ENCODE peak calls at places on chromosomes 7 and 10, in four cellular contexts. J, Y, T and N are unnamed samples.

GRCh38 chr10:103939498-103939897 is 21.5 kb upstream of the STN1 start:
- DNase-seq in J (no peak), Y (no peak), T (no peak), N (no peak)

GRCh38 chr7:139725077-139725476 is 52.7 kb downstream of the HIPK2 start:
- DNase-seq in J (no peak), Y (peak; percentile 72), T (peak; percentile 60), N (peak; percentile 44)

GRCh38 chr10:78742730-78743615 is 325.8 kb upstream of the ZMIZ1 start:
- DNase-seq in J (no peak), Y (no peak), T (no peak), N (no peak)

GRCh38 chr10:84685047-84685660 is 356.8 kb downstream of the CCSER2 start:
- DNase-seq in J (no peak), Y (no peak), T (no peak), N (no peak)

GRCh38 chr10:94066411-94066810 is 72.7 kb downstream of the PLCE1 start:
- DNase-seq in J (no peak), Y (peak; percentile 79), T (no peak), N (no peak)

GRCh38 chr10:543131-543530 is 146.3 kb downstream of the DIP2C start:
- DNase-seq in J (no peak), Y (no peak), T (no peak), N (no peak)

GRCh38 chr10:29955308-29955935 is 104.0 kb downstream of the JCAD start:
- DNase-seq in J (no peak), Y (peak; percentile 56), T (no peak), N (no peak)

GRCh38 chr7:66682350-66683093 is 53.8 kb downstream of the KCTD7 start:
- DNase-seq in J (no peak), Y (peak; percentile 26), T (peak; percentile 47), N (no peak)

GRCh38 chr7:96686305-96686704 is 23.3 kb downstream of the SEM1 start:
- DNase-seq in J (no peak), Y (peak; percentile 11), T (no peak), N (no peak)

GRCh38 chr7:81482600-81483186 is 287.2 kb downstream of the HGF start:
- DNase-seq in J (no peak), Y (peak; percentile 64), T (no peak), N (no peak)

GRCh38 chr10:116608683-116609594 is 11.8 kb upstream of the PNLIPRP2 start:
- DNase-seq in J (no peak), Y (no peak), T (no peak), N (no peak)

GRCh38 chr10:63525021-63525420 is 3.8 kb downstream of the REEP3 start:
- DNase-seq in J (no peak), Y (no peak), T (no peak), N (no peak)

GRCh38 chr7:15795371-15795770 is 108.9 kb upstream of the MEOX2 start:
- DNase-seq in J (no peak), Y (no peak), T (no peak), N (no peak)

GRCh38 chr10:73908853-73909611 is 1.9 kb upstream of the PLAU start:
- DNase-seq in J (no peak), Y (peak; percentile 86), T (peak; percentile 58), N (peak; percentile 79)

GRCh38 chr10:124481717-124482116 is 20.1 kb downstream of the LHPP start:
- DNase-seq in J (no peak), Y (no peak), T (no peak), N (no peak)

GRCh38 chr7:369476-369980 is 79.6 kb downstream of the FOXL3 start:
- DNase-seq in J (no peak), Y (no peak), T (no peak), N (no peak)

GRCh38 chr7:51367614-51367968 is 51.0 kb upstream of the COBL start:
- DNase-seq in J (no peak), Y (no peak), T (no peak), N (no peak)

GRCh38 chr7:129825554-129826267 is 127.0 kb downstream of the UBE2H start:
- DNase-seq in J (peak; percentile 87), Y (peak; percentile 71), T (peak; percentile 94), N (peak; percentile 85)

GRCh38 chr7:43058271-43059066 is 54.0 kb upstream of the HECW1 start:
- DNase-seq in J (no peak), Y (no peak), T (no peak), N (peak; percentile 44)

GRCh38 chr10:47043928-47044544 is 132.8 kb downstream of the PTPN20 start:
- DNase-seq in J (no peak), Y (no peak), T (no peak), N (no peak)

GRCh38 chr10:71854031-71854430 is 3.0 kb upstream of the PSAP start:
- DNase-seq in J (no peak), Y (peak; percentile 71), T (no peak), N (no peak)

GRCh38 chr7:122727759-122728158 is 25.0 kb upstream of the RNF148 start:
- DNase-seq in J (no peak), Y (no peak), T (no peak), N (no peak)

GRCh38 chr7:23347007-23347681 is 48.0 kb downstream of the MALSU1 start:
- DNase-seq in J (no peak), Y (no peak), T (no peak), N (no peak)

GRCh38 chr7:151342102-151342646 is 562 bp downstream of the NUB1 start:
- DNase-seq in J (no peak), Y (no peak), T (no peak), N (peak; percentile 65)

GRCh38 chr10:101223274-101224059 is 5.8 kb downstream of the LBX1 start:
- DNase-seq in J (no peak), Y (no peak), T (no peak), N (no peak)

GRCh38 chr10:71294091-71294561 is 24.9 kb upstream of the SLC29A3 start:
- DNase-seq in J (no peak), Y (no peak), T (no peak), N (no peak)

GRCh38 chr7:108650487-108650886 is 80.8 kb downstream of the DNAJB9 start:
- DNase-seq in J (no peak), Y (peak; percentile 80), T (no peak), N (no peak)

GRCh38 chr7:94510582-94511456 is 1.2 kb downstream of the CASD1 start:
- DNase-seq in J (peak; percentile 31), Y (peak; percentile 28), T (no peak), N (no peak)

GRCh38 chr10:49620841-49621378 is 7.1 kb downstream of the CHAT start:
- DNase-seq in J (no peak), Y (no peak), T (peak; percentile 19), N (no peak)

GRCh38 chr10:101687088-101687487 is 7.9 kb downstream of the FBXW4 start:
- DNase-seq in J (no peak), Y (no peak), T (no peak), N (no peak)

GRCh38 chr10:127919418-127920191 is 12.7 kb downstream of the PTPRE start:
- DNase-seq in J (no peak), Y (peak; percentile 71), T (no peak), N (no peak)

GRCh38 chr7:50812847-50813475 is 30.3 kb upstream of the GRB10 start:
- DNase-seq in J (no peak), Y (peak; percentile 79), T (peak; percentile 83), N (no peak)

GRCh38 chr7:74606101-74606908 is 51.2 kb upstream of the GTF2I start:
- DNase-seq in J (peak; percentile 26), Y (peak; percentile 13), T (peak; percentile 72), N (peak; percentile 62)

GRCh38 chr7:5396999-5397656 is 26.5 kb downstream of the TNRC18 start:
- DNase-seq in J (peak; percentile 81), Y (peak; percentile 96), T (peak; percentile 96), N (peak; percentile 91)

GRCh38 chr7:158763454-158764033 is 58.9 kb upstream of the NCAPG2 start:
- DNase-seq in J (no peak), Y (no peak), T (no peak), N (no peak)

GRCh38 chr10:33819206-33819605 is 484.7 kb upstream of the NRP1 start:
- DNase-seq in J (no peak), Y (no peak), T (no peak), N (no peak)

GRCh38 chr7:47991741-47992311 is 12.4 kb upstream of the HUS1 start:
- DNase-seq in J (peak; percentile 84), Y (peak; percentile 86), T (peak; percentile 96), N (peak; percentile 89)
- TF ChIP-seq CTCF in J (peak; percentile 51), Y (peak; percentile 84), T (peak; percentile 35), N (peak; percentile 87)

GRCh38 chr7:24587853-24588252 is 14.6 kb downstream of the PALS2 start:
- DNase-seq in J (peak; percentile 42), Y (no peak), T (peak; percentile 49), N (no peak)

GRCh38 chr7:24597014-24597413 is 23.8 kb downstream of the PALS2 start:
- DNase-seq in J (no peak), Y (no peak), T (no peak), N (peak; percentile 50)

GRCh38 chr7:24595671-24596418 is 22.6 kb downstream of the PALS2 start:
- DNase-seq in J (no peak), Y (no peak), T (no peak), N (peak; percentile 33)

GRCh38 chr7:24591152-24591551 is 17.9 kb downstream of the PALS2 start:
- DNase-seq in J (no peak), Y (no peak), T (no peak), N (no peak)
- TF ChIP-seq CTCF in J (no peak), Y (no peak), T (no peak), N (peak; percentile 35)

DNA sequence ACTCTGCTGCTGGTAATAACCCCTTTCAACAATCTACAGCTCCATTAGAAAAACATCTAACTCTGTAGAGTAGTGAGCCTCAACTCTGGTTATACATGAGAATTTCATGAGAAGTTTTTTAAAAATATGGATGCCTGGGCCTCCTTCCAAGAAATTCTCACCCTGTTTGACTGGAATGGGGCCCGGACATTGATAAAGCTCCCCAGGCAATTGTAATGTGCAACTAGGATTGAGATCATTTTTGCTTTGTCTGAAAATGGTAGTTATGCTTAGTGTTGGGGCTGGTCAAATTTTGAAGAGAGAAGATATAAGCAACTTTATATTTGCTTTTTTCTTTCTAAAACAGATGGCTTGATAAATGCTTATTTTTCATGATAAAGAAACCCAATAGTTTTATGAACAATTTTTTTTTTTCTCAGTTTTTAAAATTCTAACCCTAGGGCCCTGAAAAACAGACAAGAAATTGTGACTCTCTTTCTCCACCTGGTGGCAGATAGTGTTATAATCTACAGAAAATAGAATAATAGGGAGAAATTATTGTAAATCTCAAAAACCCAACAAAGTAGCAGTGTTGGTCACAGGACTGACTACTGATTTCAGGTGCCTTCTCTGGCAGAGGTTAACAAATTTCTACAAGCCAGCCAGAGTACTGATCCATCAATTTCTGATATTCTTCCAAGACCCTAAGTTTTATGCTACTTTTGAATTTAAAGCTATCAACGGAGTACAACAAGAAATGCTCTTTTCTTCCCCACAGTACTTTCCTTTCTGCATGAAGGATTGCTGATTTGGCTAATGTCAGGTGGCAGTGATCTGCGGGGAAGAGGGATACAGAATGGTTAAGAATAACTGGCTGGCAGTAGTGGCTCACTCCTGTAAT is 174.8 kb downstream of the DKK1 start:
- DNase-seq in J (no peak), Y (peak; percentile 68), T (no peak), N (no peak)
- TF ChIP-seq CTCF in J (no peak), Y (peak; percentile 55), T (peak; percentile 25), N (peak; percentile 50)

GRCh38 chr10:83176901-83177300 is 962.4 kb upstream of the GHITM start:
- DNase-seq in J (no peak), Y (no peak), T (no peak), N (no peak)

GRCh38 chr10:83184641-83185040 is 954.7 kb upstream of the GHITM start:
- DNase-seq in J (no peak), Y (no peak), T (no peak), N (no peak)

GRCh38 chr10:83179371-83179770 is 959.9 kb upstream of the GHITM start:
- DNase-seq in J (no peak), Y (no peak), T (no peak), N (no peak)

GRCh38 chr10:83182076-83182475 is 957.2 kb upstream of the GHITM start:
- DNase-seq in J (no peak), Y (no peak), T (no peak), N (no peak)
- TF ChIP-seq CTCF in J (no peak), Y (no peak), T (no peak), N (no peak)

GRCh38 chr10:102785818-102786217 is 42.1 kb downstream of the WBP1L start:
- DNase-seq in J (no peak), Y (peak; percentile 85), T (no peak), N (no peak)
- TF ChIP-seq CTCF in J (no peak), Y (no peak), T (no peak), N (no peak)